ENCODE peak calls at places on chromosomes 7 and 10, in seven cellular contexts. One of them, this sample, is unnamed.

GRCh38 chr10:114779803-114780609 is 41.6 kb upstream of the FHIP2A start:
- DNase-seq in hepatocyte: peak; percentile 27
- DNase-seq in fibroblast of lung: peak; percentile 91
- DNase-seq in SK-N-SH: no peak
- DNase-seq in astrocyte: peak; percentile 88
- DNase-seq in IMR-90: peak; percentile 92
- DNase-seq in PC-9: no peak
- DNase-seq in this sample: peak; percentile 83

GRCh38 chr7:74405191-74405898 is 48.4 kb upstream of the GTF2IRD1 start:
- DNase-seq in hepatocyte: no peak
- DNase-seq in fibroblast of lung: no peak
- DNase-seq in SK-N-SH: peak; percentile 76
- DNase-seq in astrocyte: no peak
- DNase-seq in IMR-90: no peak
- DNase-seq in PC-9: peak; percentile 26
- DNase-seq in this sample: no peak

GRCh38 chr7:37815969-37816371 is 32.4 kb upstream of the NME8 start:
- DNase-seq in hepatocyte: peak; percentile 20
- DNase-seq in fibroblast of lung: no peak
- DNase-seq in SK-N-SH: no peak
- DNase-seq in astrocyte: no peak
- DNase-seq in IMR-90: no peak
- DNase-seq in PC-9: no peak
- DNase-seq in this sample: no peak

GRCh38 chr7:130145424-130146106 is 59.6 kb downstream of the TMEM209 start:
- DNase-seq in hepatocyte: no peak
- DNase-seq in fibroblast of lung: peak; percentile 34
- DNase-seq in SK-N-SH: no peak
- DNase-seq in astrocyte: no peak
- DNase-seq in IMR-90: no peak
- DNase-seq in PC-9: no peak
- DNase-seq in this sample: no peak

GRCh38 chr7:76300210-76300731 is 2.2 kb upstream of the HSPB1 start:
- DNase-seq in hepatocyte: peak; percentile 65
- DNase-seq in fibroblast of lung: peak; percentile 89
- DNase-seq in SK-N-SH: no peak
- DNase-seq in astrocyte: peak; percentile 87
- DNase-seq in IMR-90: peak; percentile 82
- DNase-seq in PC-9: peak; percentile 63
- DNase-seq in this sample: peak; percentile 97

GRCh38 chr7:81871606-81872265 is 101.9 kb upstream of the HGF start:
- DNase-seq in hepatocyte: no peak
- DNase-seq in fibroblast of lung: no peak
- DNase-seq in SK-N-SH: peak; percentile 5
- DNase-seq in astrocyte: no peak
- DNase-seq in IMR-90: no peak
- DNase-seq in PC-9: no peak
- DNase-seq in this sample: no peak

GRCh38 chr10:130351466-130352290 is 215.5 kb downstream of the GLRX3 start:
- DNase-seq in hepatocyte: no peak
- DNase-seq in fibroblast of lung: no peak
- DNase-seq in SK-N-SH: no peak
- DNase-seq in astrocyte: no peak
- DNase-seq in IMR-90: no peak
- DNase-seq in PC-9: no peak
- DNase-seq in this sample: no peak

GRCh38 chr10:68957654-68958053 is 1.7 kb downstream of the DDX21 start:
- DNase-seq in hepatocyte: no peak
- DNase-seq in fibroblast of lung: no peak
- DNase-seq in SK-N-SH: peak; percentile 10
- DNase-seq in astrocyte: no peak
- DNase-seq in IMR-90: no peak
- DNase-seq in PC-9: no peak
- DNase-seq in this sample: no peak

GRCh38 chr10:22263106-22263505 is 45.3 kb upstream of the EBLN1 start:
- DNase-seq in hepatocyte: no peak
- DNase-seq in fibroblast of lung: no peak
- DNase-seq in SK-N-SH: no peak
- DNase-seq in astrocyte: no peak
- DNase-seq in IMR-90: no peak
- DNase-seq in PC-9: no peak
- DNase-seq in this sample: no peak

GRCh38 chr7:28755255-28755654 is 202.9 kb downstream of the TRIL start:
- DNase-seq in hepatocyte: no peak
- DNase-seq in fibroblast of lung: peak; percentile 67
- DNase-seq in SK-N-SH: no peak
- DNase-seq in astrocyte: peak; percentile 55
- DNase-seq in IMR-90: peak; percentile 63
- DNase-seq in PC-9: no peak
- DNase-seq in this sample: peak; percentile 12

GRCh38 chr7:21749318-21749717 is 196.4 kb downstream of the CDCA7L start:
- DNase-seq in hepatocyte: no peak
- DNase-seq in fibroblast of lung: no peak
- DNase-seq in SK-N-SH: no peak
- DNase-seq in astrocyte: no peak
- DNase-seq in IMR-90: no peak
- DNase-seq in PC-9: no peak
- DNase-seq in this sample: no peak

GRCh38 chr7:21743493-21743892 is 200.7 kb downstream of the DNAH11 start:
- DNase-seq in hepatocyte: no peak
- DNase-seq in fibroblast of lung: no peak
- DNase-seq in SK-N-SH: no peak
- DNase-seq in astrocyte: no peak
- DNase-seq in IMR-90: no peak
- DNase-seq in PC-9: no peak
- DNase-seq in this sample: no peak

GRCh38 chr7:21747806-21748205 is 197.9 kb downstream of the CDCA7L start:
- DNase-seq in hepatocyte: no peak
- DNase-seq in fibroblast of lung: no peak
- DNase-seq in SK-N-SH: no peak
- DNase-seq in astrocyte: no peak
- DNase-seq in IMR-90: no peak
- DNase-seq in PC-9: no peak
- DNase-seq in this sample: no peak

GRCh38 chr7:21746949-21747348 is 198.8 kb downstream of the CDCA7L start:
- DNase-seq in hepatocyte: no peak
- DNase-seq in fibroblast of lung: no peak
- DNase-seq in SK-N-SH: no peak
- DNase-seq in astrocyte: no peak
- DNase-seq in IMR-90: no peak
- DNase-seq in PC-9: no peak
- DNase-seq in this sample: no peak
- H4K20me1 ChIP-seq in hepatocyte: no peaks in the 10 kb centered on the region
- H4K20me1 ChIP-seq in fibroblast of lung: no peaks in the 10 kb centered on the region
- H4K20me1 ChIP-seq in SK-N-SH: no peaks in the 10 kb centered on the region
- H4K20me1 ChIP-seq in astrocyte: no peaks in the 10 kb centered on the region
- H4K20me1 ChIP-seq in IMR-90: no peaks in the 10 kb centered on the region
- H4K20me1 ChIP-seq in PC-9: no peaks in the 10 kb centered on the region
- H4K20me1 ChIP-seq in this sample: no peaks in the 10 kb centered on the region

GRCh38 chr7:860149-860548 is 16.2 kb upstream of the GET4 start:
- DNase-seq in hepatocyte: no peak
- DNase-seq in fibroblast of lung: peak; percentile 7
- DNase-seq in SK-N-SH: no peak
- DNase-seq in astrocyte: no peak
- DNase-seq in IMR-90: no peak
- DNase-seq in PC-9: no peak
- DNase-seq in this sample: no peak

GRCh38 chr7:855686-856369 is 20.5 kb upstream of the GET4 start:
- DNase-seq in hepatocyte: no peak
- DNase-seq in fibroblast of lung: no peak
- DNase-seq in SK-N-SH: no peak
- DNase-seq in astrocyte: no peak
- DNase-seq in IMR-90: no peak
- DNase-seq in PC-9: no peak
- DNase-seq in this sample: no peak

GRCh38 chr7:859368-860030 is 16.9 kb upstream of the GET4 start:
- DNase-seq in hepatocyte: no peak
- DNase-seq in fibroblast of lung: no peak
- DNase-seq in SK-N-SH: no peak
- DNase-seq in astrocyte: no peak
- DNase-seq in IMR-90: no peak
- DNase-seq in PC-9: no peak
- DNase-seq in this sample: no peak

GRCh38 chr7:856444-857095 is 19.8 kb upstream of the GET4 start:
- DNase-seq in hepatocyte: no peak
- DNase-seq in fibroblast of lung: no peak
- DNase-seq in SK-N-SH: no peak
- DNase-seq in astrocyte: no peak
- DNase-seq in IMR-90: no peak
- DNase-seq in PC-9: no peak
- DNase-seq in this sample: no peak

GRCh38 chr7:857661-858060 is 18.7 kb upstream of the GET4 start:
- DNase-seq in hepatocyte: no peak
- DNase-seq in fibroblast of lung: no peak
- DNase-seq in SK-N-SH: no peak
- DNase-seq in astrocyte: no peak
- DNase-seq in IMR-90: peak; percentile 36
- DNase-seq in PC-9: no peak
- DNase-seq in this sample: no peak
- H4K20me1 ChIP-seq in hepatocyte: no peaks in the 10 kb centered on the region
- H4K20me1 ChIP-seq in fibroblast of lung: no peaks in the 10 kb centered on the region
- H4K20me1 ChIP-seq in SK-N-SH: no peaks in the 10 kb centered on the region
- H4K20me1 ChIP-seq in astrocyte: peaks cover 11% of the 10 kb centered on the region
- H4K20me1 ChIP-seq in IMR-90: no peaks in the 10 kb centered on the region
- H4K20me1 ChIP-seq in PC-9: no peaks in the 10 kb centered on the region
- H4K20me1 ChIP-seq in this sample: no peaks in the 10 kb centered on the region

GRCh38 chr10:6229746-6230145 is 27.0 kb downstream of the PFKFB3 start:
- DNase-seq in hepatocyte: no peak
- DNase-seq in fibroblast of lung: no peak
- DNase-seq in SK-N-SH: peak; percentile 14
- DNase-seq in astrocyte: no peak
- DNase-seq in IMR-90: no peak
- DNase-seq in PC-9: no peak
- DNase-seq in this sample: no peak
- H4K20me1 ChIP-seq in hepatocyte: peaks cover 3% of the 10 kb centered on the region
- H4K20me1 ChIP-seq in fibroblast of lung: no peaks in the 10 kb centered on the region
- H4K20me1 ChIP-seq in SK-N-SH: no peaks in the 10 kb centered on the region
- H4K20me1 ChIP-seq in astrocyte: peaks cover 30% of the 10 kb centered on the region
- H4K20me1 ChIP-seq in IMR-90: peaks cover 41% of the 10 kb centered on the region
- H4K20me1 ChIP-seq in PC-9: no peaks in the 10 kb centered on the region
- H4K20me1 ChIP-seq in this sample: no peaks in the 10 kb centered on the region

GRCh38 chr10:29209830-29210229 is 79.0 kb upstream of the LYZL1 start:
- DNase-seq in hepatocyte: no peak
- DNase-seq in fibroblast of lung: no peak
- DNase-seq in SK-N-SH: no peak
- DNase-seq in astrocyte: no peak
- DNase-seq in IMR-90: no peak
- DNase-seq in PC-9: no peak
- DNase-seq in this sample: no peak
- H4K20me1 ChIP-seq in hepatocyte: no peaks in the 10 kb centered on the region
- H4K20me1 ChIP-seq in fibroblast of lung: no peaks in the 10 kb centered on the region
- H4K20me1 ChIP-seq in SK-N-SH: no peaks in the 10 kb centered on the region
- H4K20me1 ChIP-seq in astrocyte: no peaks in the 10 kb centered on the region
- H4K20me1 ChIP-seq in IMR-90: no peaks in the 10 kb centered on the region
- H4K20me1 ChIP-seq in PC-9: no peaks in the 10 kb centered on the region
- H4K20me1 ChIP-seq in this sample: no peaks in the 10 kb centered on the region

GRCh38 chr10:31100662-31101061 is 69.0 kb upstream of the ZNF438 start:
- DNase-seq in hepatocyte: no peak
- DNase-seq in fibroblast of lung: no peak
- DNase-seq in SK-N-SH: no peak
- DNase-seq in astrocyte: no peak
- DNase-seq in IMR-90: no peak
- DNase-seq in PC-9: no peak
- DNase-seq in this sample: no peak

GRCh38 chr10:31099664-31100063 is 68.0 kb upstream of the ZNF438 start:
- DNase-seq in hepatocyte: peak; percentile 81
- DNase-seq in fibroblast of lung: peak; percentile 67
- DNase-seq in SK-N-SH: no peak
- DNase-seq in astrocyte: peak; percentile 57
- DNase-seq in IMR-90: peak; percentile 36
- DNase-seq in PC-9: peak; percentile 84
- DNase-seq in this sample: peak; percentile 94

GRCh38 chr10:31100176-31100575 is 68.5 kb upstream of the ZNF438 start:
- DNase-seq in hepatocyte: no peak
- DNase-seq in fibroblast of lung: no peak
- DNase-seq in SK-N-SH: no peak
- DNase-seq in astrocyte: no peak
- DNase-seq in IMR-90: no peak
- DNase-seq in PC-9: no peak
- DNase-seq in this sample: no peak

GRCh38 chr10:31102421-31102820 is 70.8 kb upstream of the ZNF438 start:
- DNase-seq in hepatocyte: no peak
- DNase-seq in fibroblast of lung: no peak
- DNase-seq in SK-N-SH: no peak
- DNase-seq in astrocyte: no peak
- DNase-seq in IMR-90: no peak
- DNase-seq in PC-9: no peak
- DNase-seq in this sample: peak; percentile 30

DNA sequence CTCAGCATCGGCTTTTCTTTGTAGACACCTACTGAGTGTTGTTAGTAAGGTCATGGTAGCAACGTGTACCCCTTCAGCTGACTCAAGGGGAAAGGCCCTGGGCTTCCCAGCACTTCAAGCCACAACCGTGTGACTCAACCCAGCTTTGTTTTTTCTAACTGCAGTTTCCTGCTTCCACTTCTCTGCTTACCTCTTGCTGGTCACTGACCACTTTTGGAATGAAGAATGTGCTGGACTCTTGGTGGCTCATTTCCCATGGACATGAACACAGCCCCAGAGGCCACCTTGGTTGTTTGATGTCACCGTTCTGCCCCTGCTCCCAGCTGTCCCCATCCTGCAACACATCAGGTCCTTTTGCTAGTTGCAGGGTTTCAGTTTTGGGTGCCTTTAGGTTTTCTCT is 69.5 kb upstream of the ZNF438 start:
- DNase-seq in hepatocyte: peak; percentile 32
- DNase-seq in fibroblast of lung: peak; percentile 94
- DNase-seq in SK-N-SH: no peak
- DNase-seq in astrocyte: peak; percentile 92
- DNase-seq in IMR-90: peak; percentile 93
- DNase-seq in PC-9: peak; percentile 64
- DNase-seq in this sample: peak; percentile 94
- H4K20me1 ChIP-seq in hepatocyte: no peaks in the 10 kb centered on the region
- H4K20me1 ChIP-seq in fibroblast of lung: no peaks in the 10 kb centered on the region
- H4K20me1 ChIP-seq in SK-N-SH: no peaks in the 10 kb centered on the region
- H4K20me1 ChIP-seq in astrocyte: no peaks in the 10 kb centered on the region
- H4K20me1 ChIP-seq in IMR-90: no peaks in the 10 kb centered on the region
- H4K20me1 ChIP-seq in PC-9: no peaks in the 10 kb centered on the region
- H4K20me1 ChIP-seq in this sample: no peaks in the 10 kb centered on the region

This sample was measured in mammary epithelial cell.